ENCODE peak calls at places on chromosome 13, in five cellular contexts. I is lower lobe of right lung, P is heart left ventricle, W is LNCaP clone FGC, K is GM04503. U is an unnamed sample.
A peak's percentile ranks its signal among the peaks of the same experiment; 100 is the strongest.

GRCh38 chr13:50599927-50600326 is 243.6 kb downstream of the DLEU7 start:
- DNase-seq in I (no peak), P (no peak), W (no peak), K (no peak), U (no peak)

GRCh38 chr13:52707375-52707774 is 32.2 kb downstream of the CNMD start:
- DNase-seq in I (no peak), P (no peak), W (no peak), K (no peak), U (no peak)

GRCh38 chr13:100234524-100235136 is 145.7 kb downstream of the PCCA start:
- DNase-seq in I (no peak), P (no peak), W (no peak), K (no peak), U (no peak)

GRCh38 chr13:46507978-46508377 is 45.0 kb upstream of the LRCH1 start:
- DNase-seq in I (no peak), P (no peak), W (no peak), K (no peak), U (no peak)

GRCh38 chr13:95325485-95325884 is 24.2 kb upstream of the ABCC4 start:
- DNase-seq in I (no peak), P (no peak), W (no peak), K (no peak), U (no peak)

GRCh38 chr13:38563739-38564138 is 123.1 kb upstream of the FREM2 start:
- DNase-seq in I (no peak), P (no peak), W (no peak), K (no peak), U (no peak)

GRCh38 chr13:108629988-108630387 is 577 bp downstream of the MYO16 start:
- DNase-seq in I (no peak), P (no peak), W (no peak), K (no peak), U (no peak)

GRCh38 chr13:50617134-50617721 is 226.3 kb downstream of the DLEU7 start:
- DNase-seq in I (no peak), P (no peak), W (peak; percentile 35), K (peak; percentile 93), U (no peak)

GRCh38 chr13:30748717-30749116 is 13.4 kb downstream of the ALOX5AP start:
- DNase-seq in I (no peak), P (no peak), W (no peak), K (no peak), U (no peak)

GRCh38 chr13:37748913-37749312 is 120.7 kb downstream of the TRPC4 start:
- DNase-seq in I (no peak), P (no peak), W (no peak), K (no peak), U (no peak)

GRCh38 chr13:86085890-86086289 is 286.7 kb upstream of the SLITRK6 start:
- DNase-seq in I (no peak), P (no peak), W (no peak), K (no peak), U (no peak)

GRCh38 chr13:32164622-32165268 is 133.2 kb downstream of the FRY start:
- DNase-seq in I (no peak), P (peak; percentile 28), W (no peak), K (no peak), U (peak; percentile 59)

GRCh38 chr13:23866420-23867026 is 22.7 kb downstream of the MIPEP start:
- DNase-seq in I (no peak), P (no peak), W (no peak), K (no peak), U (no peak)

GRCh38 chr13:92974905-92975429 is 251.6 kb upstream of the GPC6 start:
- DNase-seq in I (no peak), P (no peak), W (no peak), K (no peak), U (no peak)

GRCh38 chr13:63497601-63498000 is 2082.0 kb upstream of the PCDH20 start:
- DNase-seq in I (no peak), P (no peak), W (no peak), K (no peak), U (no peak)

GRCh38 chr13:59450218-59450617 is 713.5 kb downstream of the DIAPH3 start:
- DNase-seq in I (no peak), P (no peak), W (no peak), K (no peak), U (no peak)

GRCh38 chr13:35704331-35704730 is 227.8 kb upstream of the MAB21L1 start:
- DNase-seq in I (no peak), P (no peak), W (no peak), K (no peak), U (no peak)

GRCh38 chr13:110799246-110800236 is 86.0 kb downstream of the ING1 start:
- DNase-seq in I (no peak), P (peak; percentile 64), W (no peak), K (peak; percentile 64), U (no peak)

GRCh38 chr13:42600943-42601342 is 27.0 kb downstream of the TNFSF11 start:
- DNase-seq in I (no peak), P (no peak), W (no peak), K (no peak), U (no peak)

GRCh38 chr13:32195713-32196112 is 119.5 kb downstream of the ZAR1L start:
- DNase-seq in I (no peak), P (no peak), W (no peak), K (no peak), U (no peak)

GRCh38 chr13:113087923-113088690 is 17.5 kb upstream of the F7 start:
- DNase-seq in I (peak; percentile 35), P (no peak), W (no peak), K (no peak), U (peak; percentile 40)